ENCODE peak calls at places on chromosomes 16 and 17, in eight cellular contexts. E, A, D, Q, C, B, N and X are unnamed samples.
A peak's percentile ranks its signal among the peaks of the same experiment; 100 is the strongest.

GRCh38 chr17:81490599-81490992 is 22.0 kb downstream of the ACTG1 start:
- DNase-seq in E (no peak), A (no peak), D (no peak), Q (no peak), C (no peak), B (no peak), N (no peak), X (no peak)

GRCh38 chr16:4402439-4403132 is 13.8 kb downstream of the CORO7 start:
- DNase-seq in E (peak; percentile 61), A (peak; percentile 76), D (peak; percentile 60), Q (peak; percentile 90), C (peak; percentile 88), B (peak; percentile 51), N (no peak), X (peak; percentile 52)

GRCh38 chr16:87127766-87128147 is 189.4 kb downstream of the C16orf95 start:
- DNase-seq in E (no peak), A (no peak), D (no peak), Q (no peak), C (no peak), B (no peak), N (no peak), X (no peak)

GRCh38 chr17:1294157-1294717 is 14.8 kb downstream of the TRARG1 start:
- DNase-seq in E (peak; percentile 86), A (peak; percentile 51), D (peak; percentile 85), Q (no peak), C (peak; percentile 28), B (no peak), N (no peak), X (no peak)

GRCh38 chr17:60586288-60586974 is 13.6 kb upstream of the PPM1D start:
- DNase-seq in E (no peak), A (no peak), D (no peak), Q (no peak), C (peak; percentile 12), B (peak; percentile 14), N (no peak), X (no peak)

GRCh38 chr16:85882181-85882810 is 16.7 kb upstream of the IRF8 start:
- DNase-seq in E (no peak), A (no peak), D (no peak), Q (peak; percentile 56), C (no peak), B (no peak), N (no peak), X (no peak)

GRCh38 chr16:74936902-74937560 is 47.9 kb downstream of the WDR59 start:
- DNase-seq in E (no peak), A (peak; percentile 9), D (no peak), Q (peak; percentile 57), C (no peak), B (no peak), N (peak; percentile 95), X (no peak)

GRCh38 chr16:22683258-22683657 is 130.7 kb upstream of the HS3ST2 start:
- DNase-seq in E (no peak), A (no peak), D (no peak), Q (no peak), C (no peak), B (no peak), N (no peak), X (no peak)

GRCh38 chr16:69514366-69514765 is 51.4 kb upstream of the NFAT5 start:
- DNase-seq in E (no peak), A (no peak), D (no peak), Q (no peak), C (no peak), B (no peak), N (no peak), X (peak; percentile 33)

GRCh38 chr16:1979271-1980025 is 1.8 kb downstream of the NOXO1 start:
- DNase-seq in E (no peak), A (peak; percentile 43), D (no peak), Q (no peak), C (peak; percentile 92), B (no peak), N (no peak), X (no peak)

GRCh38 chr17:75181608-75182318 is 996 bp downstream of the SUMO2 start:
- DNase-seq in E (peak; percentile 33), A (peak; percentile 37), D (peak; percentile 48), Q (peak; percentile 31), C (peak; percentile 59), B (no peak), N (no peak), X (peak; percentile 16)

GRCh38 chr16:87555647-87556046 is 46.7 kb upstream of the JPH3 start:
- DNase-seq in E (no peak), A (no peak), D (no peak), Q (no peak), C (no peak), B (no peak), N (no peak), X (no peak)

GRCh38 chr17:45050680-45051059 is 762 bp downstream of the DCAKD start:
- DNase-seq in E (peak; percentile 8), A (peak; percentile 44), D (no peak), Q (no peak), C (peak; percentile 46), B (no peak), N (no peak), X (no peak)

GRCh38 chr16:89112377-89113151 is 18.9 kb downstream of the ACSF3 start:
- DNase-seq in E (no peak), A (no peak), D (no peak), Q (no peak), C (no peak), B (no peak), N (no peak), X (no peak)

GRCh38 chr17:44198721-44199552 is 747 bp downstream of the ATXN7L3 start:
- DNase-seq in E (peak; percentile 48), A (peak; percentile 53), D (peak; percentile 57), Q (peak; percentile 90), C (peak; percentile 78), B (no peak), N (no peak), X (no peak)

GRCh38 chr16:80198265-80198994 is 342.4 kb upstream of the DYNLRB2 start:
- DNase-seq in E (no peak), A (no peak), D (no peak), Q (no peak), C (no peak), B (no peak), N (no peak), X (no peak)

GRCh38 chr17:44345497-44346026 is 460 bp downstream of the GRN start:
- DNase-seq in E (peak; percentile 40), A (peak; percentile 39), D (peak; percentile 49), Q (no peak), C (peak; percentile 63), B (peak; percentile 71), N (no peak), X (peak; percentile 76)

GRCh38 chr16:88103581-88104188 is 152.5 kb downstream of the BANP start:
- DNase-seq in E (no peak), A (no peak), D (no peak), Q (no peak), C (no peak), B (no peak), N (no peak), X (no peak)

GRCh38 chr17:49871211-49871610 is 23.3 kb upstream of the TAC4 start:
- DNase-seq in E (no peak), A (no peak), D (no peak), Q (no peak), C (no peak), B (no peak), N (no peak), X (no peak)

GRCh38 chr17:8649157-8650118 is 18.9 kb upstream of the MYH10 start:
- DNase-seq in E (no peak), A (no peak), D (no peak), Q (peak; percentile 0), C (no peak), B (no peak), N (peak; percentile 94), X (no peak)

GRCh38 chr16:11843861-11844260 is 7.5 kb downstream of the RSL1D1 start:
- DNase-seq in E (no peak), A (no peak), D (no peak), Q (no peak), C (no peak), B (no peak), N (no peak), X (no peak)

GRCh38 chr17:59465949-59466307 is 99.5 kb upstream of the DHX40 start:
- DNase-seq in E (no peak), A (no peak), D (no peak), Q (no peak), C (no peak), B (no peak), N (no peak), X (no peak)

GRCh38 chr17:77886387-77886728 is 72.1 kb upstream of the TNRC6C start:
- DNase-seq in E (no peak), A (no peak), D (no peak), Q (no peak), C (no peak), B (peak; percentile 74), N (no peak), X (no peak)

GRCh38 chr17:79851461-79851817 is 12.2 kb upstream of the CBX4 start:
- DNase-seq in E (no peak), A (no peak), D (no peak), Q (no peak), C (peak; percentile 83), B (peak; percentile 94), N (no peak), X (no peak)

GRCh38 chr17:17806611-17807010 is 30.2 kb downstream of the SREBF1 start:
- DNase-seq in E (no peak), A (no peak), D (no peak), Q (no peak), C (no peak), B (no peak), N (no peak), X (no peak)

GRCh38 chr17:62193297-62193696 is 128.2 kb upstream of the MED13 start:
- DNase-seq in E (no peak), A (no peak), D (no peak), Q (no peak), C (no peak), B (no peak), N (no peak), X (no peak)

GRCh38 chr16:49924078-49924477 is 68.2 kb upstream of the ZNF423 start:
- DNase-seq in E (no peak), A (no peak), D (no peak), Q (no peak), C (no peak), B (no peak), N (no peak), X (no peak)

GRCh38 chr17:17824780-17825614 is 11.8 kb downstream of the SREBF1 start:
- DNase-seq in E (no peak), A (no peak), D (no peak), Q (no peak), C (no peak), B (no peak), N (no peak), X (no peak)

GRCh38 chr17:79304907-79305306 is 230.3 kb downstream of the ENGASE start:
- DNase-seq in E (no peak), A (no peak), D (no peak), Q (no peak), C (no peak), B (no peak), N (no peak), X (no peak)

GRCh38 chr17:81687770-81688541 is 4.1 kb downstream of the HGS start:
- DNase-seq in E (no peak), A (no peak), D (no peak), Q (no peak), C (no peak), B (no peak), N (no peak), X (no peak)